ENCODE peak calls at places on chromosomes 3 and 15, in nine cellular contexts. One of them, this sample, is unnamed. For H3K4me1, the result is how much of the 10 kb centered on the place peaks cover.

GRCh38 chr3:49790626-49791411 is 4.5 kb upstream of the IP6K1 start:
- DNase-seq in right cardiac atrium: no peak
- DNase-seq in GM23248: no peak
- DNase-seq in K562: peak
- DNase-seq in DND-41: no peak
- DNase-seq in aorta: peak
- DNase-seq in IMR-90: no peak
- DNase-seq in CD8-positive, alpha-beta memory T cell: no peak
- DNase-seq in fibroblast of lung: no peak
- DNase-seq in this sample: no peak

GRCh38 chr3:192336286-192336685 is 391.1 kb downstream of the FGF12 start:
- DNase-seq in aorta: no peak
- DNase-seq in DND-41: no peak
- DNase-seq in K562: no peak
- DNase-seq in CD8-positive, alpha-beta memory T cell: no peak
- DNase-seq in IMR-90: no peak
- DNase-seq in right cardiac atrium: no peak
- DNase-seq in GM23248: no peak
- DNase-seq in fibroblast of lung: no peak
- DNase-seq in this sample: no peak

GRCh38 chr3:115834068-115834467 is 210.8 kb downstream of the GAP43 start:
- DNase-seq in fibroblast of lung: peak
- DNase-seq in IMR-90: peak
- DNase-seq in aorta: no peak
- DNase-seq in CD8-positive, alpha-beta memory T cell: no peak
- DNase-seq in DND-41: no peak
- DNase-seq in K562: no peak
- DNase-seq in right cardiac atrium: no peak
- DNase-seq in GM23248: peak
- DNase-seq in this sample: no peak

GRCh38 chr3:86175593-86175992 is 815.4 kb downstream of the VGLL3 start:
- DNase-seq in right cardiac atrium: no peak
- DNase-seq in DND-41: no peak
- DNase-seq in GM23248: no peak
- DNase-seq in fibroblast of lung: no peak
- DNase-seq in aorta: no peak
- DNase-seq in K562: no peak
- DNase-seq in IMR-90: no peak
- DNase-seq in CD8-positive, alpha-beta memory T cell: no peak
- DNase-seq in this sample: no peak

GRCh38 chr3:155131104-155131503 is 51.0 kb downstream of the MME start:
- DNase-seq in fibroblast of lung: peak
- DNase-seq in IMR-90: peak
- DNase-seq in DND-41: no peak
- DNase-seq in K562: peak
- DNase-seq in aorta: no peak
- DNase-seq in CD8-positive, alpha-beta memory T cell: no peak
- DNase-seq in GM23248: peak
- DNase-seq in right cardiac atrium: no peak
- DNase-seq in this sample: no peak

GRCh38 chr3:46113608-46114007 is 86.3 kb upstream of the XCR1 start:
- DNase-seq in DND-41: no peak
- DNase-seq in fibroblast of lung: no peak
- DNase-seq in GM23248: no peak
- DNase-seq in K562: no peak
- DNase-seq in aorta: no peak
- DNase-seq in CD8-positive, alpha-beta memory T cell: no peak
- DNase-seq in IMR-90: no peak
- DNase-seq in right cardiac atrium: no peak
- DNase-seq in this sample: no peak

GRCh38 chr3:19920401-19921075 is 13.5 kb downstream of the EFHB start:
- DNase-seq in DND-41: no peak
- DNase-seq in K562: no peak
- DNase-seq in GM23248: no peak
- DNase-seq in CD8-positive, alpha-beta memory T cell: no peak
- DNase-seq in IMR-90: no peak
- DNase-seq in right cardiac atrium: no peak
- DNase-seq in fibroblast of lung: no peak
- DNase-seq in aorta: no peak
- DNase-seq in this sample: no peak

GRCh38 chr3:100603449-100603848 is 6.0 kb upstream of the ADGRG7 start:
- DNase-seq in DND-41: peak
- DNase-seq in right cardiac atrium: no peak
- DNase-seq in K562: no peak
- DNase-seq in CD8-positive, alpha-beta memory T cell: no peak
- DNase-seq in GM23248: peak
- DNase-seq in IMR-90: peak
- DNase-seq in aorta: no peak
- DNase-seq in fibroblast of lung: peak
- DNase-seq in this sample: no peak

GRCh38 chr3:101850327-101851048 is 1.2 kb downstream of the NFKBIZ start:
- DNase-seq in CD8-positive, alpha-beta memory T cell: peak
- DNase-seq in GM23248: peak
- DNase-seq in DND-41: peak
- DNase-seq in K562: no peak
- DNase-seq in IMR-90: peak
- DNase-seq in aorta: no peak
- DNase-seq in fibroblast of lung: peak
- DNase-seq in right cardiac atrium: no peak
- DNase-seq in this sample: peak

GRCh38 chr15:71194286-71194685 is 79.0 kb downstream of the THSD4 start:
- DNase-seq in fibroblast of lung: no peak
- DNase-seq in aorta: no peak
- DNase-seq in IMR-90: no peak
- DNase-seq in GM23248: no peak
- DNase-seq in right cardiac atrium: no peak
- DNase-seq in K562: no peak
- DNase-seq in DND-41: no peak
- DNase-seq in CD8-positive, alpha-beta memory T cell: no peak
- DNase-seq in this sample: no peak

GRCh38 chr3:27559381-27559780 is 75.2 kb upstream of the SLC4A7 start:
- DNase-seq in right cardiac atrium: no peak
- DNase-seq in DND-41: no peak
- DNase-seq in fibroblast of lung: no peak
- DNase-seq in GM23248: no peak
- DNase-seq in aorta: no peak
- DNase-seq in CD8-positive, alpha-beta memory T cell: no peak
- DNase-seq in K562: no peak
- DNase-seq in IMR-90: no peak
- DNase-seq in this sample: no peak

GRCh38 chr3:195270350-195271115 is 426 bp downstream of the XXYLT1 start:
- DNase-seq in aorta: peak
- DNase-seq in fibroblast of lung: peak
- DNase-seq in right cardiac atrium: peak
- DNase-seq in CD8-positive, alpha-beta memory T cell: no peak
- DNase-seq in K562: peak
- DNase-seq in IMR-90: peak
- DNase-seq in DND-41: peak
- DNase-seq in GM23248: peak
- DNase-seq in this sample: peak

GRCh38 chr3:127667119-127667681 is 5.6 kb upstream of the ABTB1 start:
- DNase-seq in aorta: no peak
- DNase-seq in GM23248: no peak
- DNase-seq in right cardiac atrium: no peak
- DNase-seq in K562: no peak
- DNase-seq in IMR-90: no peak
- DNase-seq in CD8-positive, alpha-beta memory T cell: no peak
- DNase-seq in fibroblast of lung: no peak
- DNase-seq in DND-41: no peak
- DNase-seq in this sample: no peak

GRCh38 chr3:126451511-126451910 is 24.2 kb downstream of the ZXDC start:
- DNase-seq in GM23248: no peak
- DNase-seq in IMR-90: no peak
- DNase-seq in fibroblast of lung: no peak
- DNase-seq in DND-41: no peak
- DNase-seq in CD8-positive, alpha-beta memory T cell: no peak
- DNase-seq in aorta: no peak
- DNase-seq in K562: no peak
- DNase-seq in right cardiac atrium: no peak
- DNase-seq in this sample: no peak

GRCh38 chr15:90864507-90864906 is 3.9 kb upstream of the FURIN start:
- DNase-seq in right cardiac atrium: no peak
- DNase-seq in K562: peak
- DNase-seq in fibroblast of lung: no peak
- DNase-seq in GM23248: no peak
- DNase-seq in DND-41: no peak
- DNase-seq in aorta: no peak
- DNase-seq in CD8-positive, alpha-beta memory T cell: no peak
- DNase-seq in IMR-90: no peak
- DNase-seq in this sample: no peak

GRCh38 chr3:73719877-73720276 is 95.1 kb upstream of the PDZRN3 start:
- DNase-seq in K562: no peak
- DNase-seq in IMR-90: peak
- DNase-seq in fibroblast of lung: peak
- DNase-seq in right cardiac atrium: peak
- DNase-seq in CD8-positive, alpha-beta memory T cell: no peak
- DNase-seq in GM23248: peak
- DNase-seq in aorta: peak
- DNase-seq in DND-41: no peak
- DNase-seq in this sample: no peak

GRCh38 chr3:73718326-73719110 is 93.8 kb upstream of the PDZRN3 start:
- DNase-seq in IMR-90: no peak
- DNase-seq in CD8-positive, alpha-beta memory T cell: no peak
- DNase-seq in right cardiac atrium: no peak
- DNase-seq in GM23248: peak
- DNase-seq in K562: no peak
- DNase-seq in fibroblast of lung: no peak
- DNase-seq in DND-41: no peak
- DNase-seq in aorta: no peak
- DNase-seq in this sample: no peak

GRCh38 chr3:73723596-73723995 is 98.9 kb upstream of the PDZRN3 start:
- DNase-seq in IMR-90: no peak
- DNase-seq in right cardiac atrium: no peak
- DNase-seq in fibroblast of lung: no peak
- DNase-seq in DND-41: no peak
- DNase-seq in aorta: no peak
- DNase-seq in K562: no peak
- DNase-seq in CD8-positive, alpha-beta memory T cell: no peak
- DNase-seq in GM23248: no peak
- DNase-seq in this sample: no peak

GRCh38 chr3:73716418-73716817 is 91.7 kb upstream of the PDZRN3 start:
- DNase-seq in IMR-90: peak
- DNase-seq in right cardiac atrium: no peak
- DNase-seq in K562: no peak
- DNase-seq in DND-41: no peak
- DNase-seq in CD8-positive, alpha-beta memory T cell: no peak
- DNase-seq in aorta: no peak
- DNase-seq in fibroblast of lung: peak
- DNase-seq in GM23248: peak
- DNase-seq in this sample: no peak

GRCh38 chr3:73719413-73719831 is 94.7 kb upstream of the PDZRN3 start:
- DNase-seq in GM23248: peak
- DNase-seq in IMR-90: peak
- DNase-seq in DND-41: no peak
- DNase-seq in right cardiac atrium: no peak
- DNase-seq in fibroblast of lung: peak
- DNase-seq in CD8-positive, alpha-beta memory T cell: no peak
- DNase-seq in K562: no peak
- DNase-seq in aorta: no peak
- DNase-seq in this sample: no peak
- H3K4me3 ChIP-seq in GM23248: peak
- H3K4me3 ChIP-seq in IMR-90: peak
- H3K4me3 ChIP-seq in DND-41: no peak
- H3K4me3 ChIP-seq in right cardiac atrium: no peak
- H3K4me3 ChIP-seq in fibroblast of lung: peak
- H3K4me3 ChIP-seq in CD8-positive, alpha-beta memory T cell: no peak
- H3K4me3 ChIP-seq in K562: no peak
- H3K4me3 ChIP-seq in aorta: peak
- H3K4me3 ChIP-seq in this sample: no peak

DNA sequence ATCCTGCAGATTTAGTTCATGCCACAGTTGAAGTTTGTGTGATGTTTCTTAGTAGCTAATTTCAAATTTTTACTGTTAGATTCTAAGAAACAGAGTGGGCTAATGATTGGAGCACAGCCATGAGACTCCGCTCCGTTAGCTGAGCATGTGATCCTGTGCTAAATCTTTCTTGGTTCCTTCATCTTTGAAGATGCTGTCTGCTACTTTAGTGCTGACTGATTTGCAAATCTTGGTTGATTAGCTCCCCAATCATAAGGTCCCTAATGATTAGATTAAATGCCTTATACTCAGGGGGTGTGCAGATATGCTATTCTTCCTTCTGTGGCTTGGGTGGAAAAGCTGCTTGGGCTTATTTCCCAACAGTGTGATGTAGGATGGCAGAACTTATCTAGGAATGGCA is 129.5 kb upstream of the ZBED2 start:
- DNase-seq in GM23248: no peak
- DNase-seq in right cardiac atrium: no peak
- DNase-seq in DND-41: no peak
- DNase-seq in K562: no peak
- DNase-seq in aorta: no peak
- DNase-seq in IMR-90: no peak
- DNase-seq in fibroblast of lung: no peak
- DNase-seq in CD8-positive, alpha-beta memory T cell: no peak
- DNase-seq in this sample: no peak
- H3K4me1 ChIP-seq in GM23248: under half
- H3K4me1 ChIP-seq in right cardiac atrium: under half
- H3K4me1 ChIP-seq in DND-41: under half
- H3K4me1 ChIP-seq in K562: under half
- H3K4me1 ChIP-seq in aorta: under half
- H3K4me1 ChIP-seq in IMR-90: under half
- H3K4me1 ChIP-seq in fibroblast of lung: under half
- H3K4me1 ChIP-seq in CD8-positive, alpha-beta memory T cell: under half
- H3K4me1 ChIP-seq in this sample: under half

DNA sequence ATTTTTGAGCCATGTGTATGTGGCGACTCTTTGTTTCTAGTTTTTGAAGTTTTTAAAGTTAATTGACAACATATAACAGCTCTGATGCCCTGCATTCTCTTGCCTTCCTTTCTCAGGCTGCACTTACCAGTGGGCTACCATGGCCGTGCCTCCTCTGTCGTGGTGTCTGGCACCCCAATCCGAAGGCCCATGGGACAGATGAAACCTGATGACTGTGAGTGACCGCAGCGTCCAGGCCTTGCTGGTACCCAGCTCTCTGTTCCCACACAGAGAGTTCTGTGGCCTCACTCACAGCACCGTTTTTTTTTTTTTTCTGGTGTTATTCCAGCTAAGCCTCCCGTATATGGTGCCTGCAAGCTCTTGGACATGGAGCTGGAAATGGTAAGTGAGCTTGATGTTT is 15.1 kb downstream of the FAH start:
- DNase-seq in right cardiac atrium: no peak
- DNase-seq in DND-41: no peak
- DNase-seq in GM23248: no peak
- DNase-seq in fibroblast of lung: no peak
- DNase-seq in CD8-positive, alpha-beta memory T cell: no peak
- DNase-seq in K562: no peak
- DNase-seq in IMR-90: no peak
- DNase-seq in aorta: no peak
- DNase-seq in this sample: no peak
- H3K27ac ChIP-seq in right cardiac atrium: no peak
- H3K27ac ChIP-seq in DND-41: no peak
- H3K27ac ChIP-seq in GM23248: no peak
- H3K27ac ChIP-seq in fibroblast of lung: no peak
- H3K27ac ChIP-seq in CD8-positive, alpha-beta memory T cell: no peak
- H3K27ac ChIP-seq in K562: no peak
- H3K27ac ChIP-seq in IMR-90: no peak
- H3K27ac ChIP-seq in aorta: no peak
- H3K27ac ChIP-seq in this sample: no peak

DNA sequence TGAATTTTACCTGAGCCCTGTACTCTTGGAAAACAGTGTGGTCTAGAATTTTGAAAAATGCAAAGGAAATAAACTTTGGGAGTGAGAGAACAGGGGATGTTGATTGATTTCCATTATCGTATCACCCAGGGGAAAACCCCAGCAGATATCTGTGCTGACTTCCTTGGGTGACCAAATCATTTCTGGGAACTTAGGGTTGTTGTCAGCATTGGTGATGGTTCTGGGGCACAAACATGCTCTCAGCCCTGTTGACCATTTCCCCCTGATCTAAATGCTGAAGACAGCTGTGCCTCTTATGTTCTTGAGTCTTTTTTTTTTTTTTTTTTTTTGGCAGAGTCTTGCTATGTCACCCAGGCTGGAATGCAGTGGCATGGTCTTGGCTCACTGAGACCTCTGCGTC is 327.5 kb upstream of the LRRFIP2 start:
- DNase-seq in DND-41: no peak
- DNase-seq in CD8-positive, alpha-beta memory T cell: no peak
- DNase-seq in K562: no peak
- DNase-seq in right cardiac atrium: no peak
- DNase-seq in GM23248: no peak
- DNase-seq in IMR-90: no peak
- DNase-seq in aorta: no peak
- DNase-seq in fibroblast of lung: no peak
- DNase-seq in this sample: no peak
- H3K4me3 ChIP-seq in DND-41: no peak
- H3K4me3 ChIP-seq in CD8-positive, alpha-beta memory T cell: no peak
- H3K4me3 ChIP-seq in K562: no peak
- H3K4me3 ChIP-seq in right cardiac atrium: no peak
- H3K4me3 ChIP-seq in GM23248: no peak
- H3K4me3 ChIP-seq in IMR-90: no peak
- H3K4me3 ChIP-seq in aorta: no peak
- H3K4me3 ChIP-seq in fibroblast of lung: no peak
- H3K4me3 ChIP-seq in this sample: no peak

This sample was measured in CD8-positive, alpha-beta T cell.